ENCODE peak calls at places on chromosome 19, in nine cellular contexts. S is spleen, C is breast epithelium, P is stomach, L is HepG2, R is tibial nerve, I is K562, X is Peyer's patch, O is esophagus squamous epithelium. M is an unnamed sample. For H3K9me3, the result is how much of the 10 kb centered on the place peaks cover.

GRCh38 chr19:16445238-16446107 is 26.3 kb downstream of the EPS15L1 start:
- DNase-seq in X (peak), S (peak), L (peak), O (no peak), P (no peak), I (no peak), R (no peak), C (no peak), M (no peak)

GRCh38 chr19:8208119-8208709 is 956 bp upstream of the CERS4 start:
- DNase-seq in L (no peak), P (peak), X (no peak), R (no peak), O (no peak), S (no peak), C (peak), I (no peak), M (no peak)

GRCh38 chr19:12720851-12721655 is 2.7 kb downstream of the TNPO2 start:
- DNase-seq in I (peak), R (no peak), X (no peak), S (no peak), L (no peak), C (no peak), O (no peak), P (no peak), M (peak)

GRCh38 chr19:6393074-6393981 is at the start of gene GTF2F1:
- DNase-seq in O (peak), L (peak), P (peak), I (peak), X (peak), C (peak), R (peak), S (peak), M (peak)

GRCh38 chr19:6528544-6529121 is 2.2 kb upstream of the TNFSF9 start:
- DNase-seq in C (no peak), P (no peak), S (peak), L (peak), X (peak), I (no peak), R (peak), O (no peak), M (no peak)

GRCh38 chr19:52391135-52391534 is 6.5 kb upstream of the ZNF528 start:
- DNase-seq in R (no peak), S (no peak), L (no peak), C (no peak), I (no peak), P (no peak), O (no peak), X (no peak), M (no peak)

GRCh38 chr19:32928806-32929205 is 43.0 kb downstream of the CEP89 start:
- DNase-seq in I (no peak), C (no peak), P (no peak), O (no peak), X (no peak), R (no peak), S (no peak), L (peak), M (no peak)

GRCh38 chr19:53824134-53824611 is at the start of gene NLRP12:
- DNase-seq in C (no peak), I (no peak), P (no peak), S (peak), O (no peak), R (peak), X (no peak), L (no peak), M (peak)

GRCh38 chr19:45575216-45575615 is 9.4 kb downstream of the OPA3 start:
- DNase-seq in I (no peak), C (no peak), L (no peak), P (no peak), R (no peak), X (no peak), O (no peak), S (no peak), M (no peak)

GRCh38 chr19:38683393-38684077 is 36.1 kb downstream of the ACTN4 start:
- DNase-seq in I (peak), S (peak), R (no peak), C (peak), L (peak), O (no peak), X (peak), P (peak), M (peak)

GRCh38 chr19:38684862-38685665 is 37.6 kb downstream of the ACTN4 start:
- DNase-seq in C (no peak), L (no peak), X (no peak), P (no peak), O (no peak), I (no peak), R (no peak), S (no peak), M (no peak)

GRCh38 chr19:38685666-38686529 is 38.4 kb downstream of the ACTN4 start:
- DNase-seq in R (no peak), X (no peak), L (peak), S (no peak), P (no peak), I (peak), C (no peak), O (no peak), M (no peak)

GRCh38 chr19:38682872-38683392 is 35.5 kb downstream of the ACTN4 start:
- DNase-seq in P (no peak), I (no peak), X (no peak), R (no peak), O (no peak), C (no peak), S (no peak), L (no peak), M (no peak)

DNA sequence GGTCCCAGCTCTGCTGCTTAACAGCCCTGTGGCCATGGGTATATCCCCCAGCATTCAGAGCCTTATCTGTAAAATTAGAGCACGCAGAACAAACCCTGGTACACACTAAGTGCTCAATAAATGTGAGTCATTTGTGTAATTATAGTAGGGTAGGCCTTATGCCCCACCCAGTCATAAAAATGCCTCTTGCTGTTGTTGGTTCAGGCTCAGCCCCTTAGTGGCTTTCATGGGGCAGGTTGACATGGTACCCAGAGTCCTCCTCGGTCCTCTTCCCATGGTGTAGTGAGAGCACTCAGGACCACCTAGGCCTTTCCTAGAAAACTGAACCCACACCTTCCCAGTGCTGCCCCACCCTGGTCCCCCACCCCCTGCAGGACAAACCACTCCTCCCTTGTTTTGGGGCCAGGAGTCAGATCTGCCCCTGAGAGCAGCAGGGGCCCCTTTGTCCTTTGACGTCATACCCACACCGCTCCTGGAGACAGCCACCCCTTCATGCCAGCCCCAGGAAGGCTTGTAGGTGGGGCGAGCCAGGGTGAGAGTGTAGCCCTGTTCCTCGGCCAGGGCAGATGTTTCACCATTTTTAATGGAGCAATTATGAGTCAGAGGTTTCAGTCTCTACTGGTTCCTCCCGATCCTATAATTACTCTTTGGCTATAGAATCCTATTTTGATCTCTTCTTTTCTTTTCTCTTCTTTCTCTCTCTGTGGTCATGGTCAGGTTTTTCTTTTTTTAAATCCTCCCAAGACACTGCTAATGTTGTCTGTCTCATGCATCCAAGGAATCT is 36.8 kb downstream of the ACTN4 start:
- DNase-seq in X (no peak), C (peak), P (peak), I (peak), L (no peak), O (no peak), S (no peak), R (no peak), M (no peak)
- TF ChIP-seq POLR2A in X (no peak), C (no peak), P (no peak), I (no peak), L (no peak), O (no peak), S (no peak), R (no peak), M (no peak)

DNA sequence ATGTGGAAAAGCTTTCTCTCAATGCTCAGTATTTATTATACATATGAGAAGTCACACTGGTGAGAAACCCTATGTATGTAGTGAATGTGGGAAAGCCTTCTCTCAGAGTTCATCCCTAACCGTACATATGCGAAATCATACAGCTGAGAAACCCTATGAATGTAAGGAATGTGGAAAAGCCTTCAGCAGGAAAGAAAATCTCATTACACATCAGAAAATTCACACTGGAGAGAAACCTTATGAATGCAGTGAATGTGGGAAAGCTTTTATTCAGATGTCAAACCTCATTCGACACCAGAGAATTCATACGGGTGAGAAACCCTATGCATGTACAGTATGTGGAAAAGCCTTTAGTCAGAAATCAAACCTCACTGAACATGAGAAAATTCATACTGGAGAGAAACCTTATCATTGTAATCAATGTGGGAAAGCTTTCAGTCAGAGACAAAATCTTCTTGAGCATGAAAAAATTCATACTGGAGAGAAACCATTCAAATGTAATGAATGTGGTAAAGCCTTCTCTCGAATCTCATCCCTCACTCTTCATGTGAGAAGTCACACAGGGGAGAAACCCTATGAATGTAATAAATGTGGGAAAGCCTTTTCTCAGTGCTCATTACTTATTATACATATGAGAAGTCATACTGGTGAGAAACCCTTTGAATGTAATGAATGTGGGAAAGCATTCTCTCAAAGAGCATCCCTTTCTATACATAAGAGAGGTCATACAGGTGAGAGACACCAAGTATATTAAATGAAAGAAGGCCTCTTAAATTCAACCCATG is 34.4 kb downstream of the ZNF568 start:
- DNase-seq in R (no peak), I (no peak), P (no peak), C (no peak), L (no peak), O (no peak), X (no peak), S (no peak), M (no peak)
- H3K9me3 ChIP-seq in R (half or more), I (under half), P (half or more), C (half or more), L (half or more), O (half or more), X (under half), S (half or more), M (under half)

GRCh38 chr19:3670796-3671679 is 29.2 kb downstream of the PIP5K1C start:
- DNase-seq in R (peak), O (no peak), S (no peak), C (peak), I (peak), X (no peak), P (peak), L (no peak), M (peak)
- TF ChIP-seq POLR2A in R (no peak), O (peak), S (no peak), C (no peak), I (peak), X (no peak), P (no peak), L (no peak), M (no peak)

GRCh38 chr19:58134244-58134643 is 16.3 kb downstream of the ZNF329 start:
- DNase-seq in I (no peak), X (no peak), P (no peak), R (no peak), L (no peak), O (no peak), C (no peak), S (no peak), M (no peak)
- H3K9me3 ChIP-seq in I (under half), X (half or more), P (half or more), R (half or more), L (half or more), O (half or more), C (half or more), S (half or more), M (half or more)

M was measured in right lobe of liver.